ENCODE peak calls at places on chromosomes 16 and 17, in four cellular contexts. N is K562, P is GM23248, A is astrocyte. E is an unnamed sample. For H3K4me1, the result is how much of the 10 kb centered on the place peaks cover.

GRCh38 chr17:8163978-8164814 is 1.4 kb upstream of the VAMP2 start:
- DNase-seq in N (peak), P (peak), A (peak), E (no peak)

GRCh38 chr17:69300222-69300621 is 26.7 kb downstream of the ABCA5 start:
- DNase-seq in N (no peak), P (peak), A (no peak), E (no peak)

GRCh38 chr16:11258553-11259287 is 2.7 kb upstream of the SOCS1 start:
- DNase-seq in N (no peak), P (peak), A (no peak), E (no peak)

GRCh38 chr17:21463204-21463661 is 87.1 kb downstream of the KCNJ12 start:
- DNase-seq in N (peak), P (no peak), A (no peak), E (no peak)

GRCh38 chr17:33651631-33652030 is 358.5 kb upstream of the ASIC2 start:
- DNase-seq in N (peak), P (peak), A (no peak), E (no peak)

GRCh38 chr17:76142044-76143041 is 1.3 kb upstream of the FOXJ1 start:
- DNase-seq in N (no peak), P (no peak), A (no peak), E (no peak)

GRCh38 chr16:78566397-78567073 is 467.1 kb downstream of the WWOX start:
- DNase-seq in N (no peak), P (no peak), A (no peak), E (no peak)

GRCh38 chr17:49612721-49613120 is 37.0 kb downstream of the NXPH3 start:
- DNase-seq in N (no peak), P (no peak), A (no peak), E (no peak)

GRCh38 chr17:17305282-17305801 is 2.2 kb downstream of the NT5M start:
- DNase-seq in N (peak), P (no peak), A (no peak), E (no peak)

GRCh38 chr16:84618428-84619102 is 687 bp upstream of the COTL1 start:
- DNase-seq in N (peak), P (peak), A (peak), E (peak)

GRCh38 chr17:75927286-75927922 is 13.4 kb downstream of the FBF1 start:
- DNase-seq in N (peak), P (peak), A (no peak), E (no peak)

GRCh38 chr17:47660064-47660492 is 10.4 kb downstream of the KPNB1 start:
- DNase-seq in N (no peak), P (peak), A (no peak), E (no peak)

GRCh38 chr17:5249615-5250014 is 15.0 kb upstream of the SCIMP start:
- DNase-seq in N (peak), P (peak), A (peak), E (peak)

GRCh38 chr16:23729503-23730424 is 16.7 kb upstream of the ERN2 start:
- DNase-seq in N (peak), P (peak), A (peak), E (no peak)

GRCh38 chr16:53098526-53099317 is 43.9 kb downstream of the CHD9 start:
- DNase-seq in N (peak), P (peak), A (peak), E (no peak)

GRCh38 chr17:38871247-38871991 is 1.6 kb downstream of the LASP1 start:
- DNase-seq in N (peak), P (peak), A (peak), E (no peak)

GRCh38 chr17:47802341-47803022 is 19.1 kb downstream of the OSBPL7 start:
- DNase-seq in N (peak), P (peak), A (peak), E (no peak)

GRCh38 chr17:14794961-14795360 is 470.2 kb downstream of the PMP22 start:
- DNase-seq in N (no peak), P (no peak), A (no peak), E (no peak)

GRCh38 chr16:67917852-67918236 is 13.8 kb downstream of the CTRL start:
- DNase-seq in N (peak), P (peak), A (peak), E (peak)

GRCh38 chr16:85321856-85322271 is 209.6 kb upstream of the CIBAR2 start:
- DNase-seq in N (peak), P (peak), A (peak), E (no peak)

GRCh38 chr17:49031965-49032928 is 35.1 kb downstream of the IGF2BP1 start:
- DNase-seq in N (peak), P (peak), A (peak), E (peak)

GRCh38 chr17:57405486-57406072 is 149.3 kb downstream of the MSI2 start:
- DNase-seq in N (no peak), P (no peak), A (no peak), E (no peak)

GRCh38 chr17:57404807-57405485 is 148.6 kb downstream of the MSI2 start:
- DNase-seq in N (no peak), P (no peak), A (no peak), E (no peak)

GRCh38 chr17:57403241-57403640 is 146.9 kb downstream of the MSI2 start:
- DNase-seq in N (no peak), P (no peak), A (no peak), E (no peak)

GRCh38 chr17:57402691-57403090 is 146.4 kb downstream of the MSI2 start:
- DNase-seq in N (no peak), P (no peak), A (no peak), E (no peak)

DNA sequence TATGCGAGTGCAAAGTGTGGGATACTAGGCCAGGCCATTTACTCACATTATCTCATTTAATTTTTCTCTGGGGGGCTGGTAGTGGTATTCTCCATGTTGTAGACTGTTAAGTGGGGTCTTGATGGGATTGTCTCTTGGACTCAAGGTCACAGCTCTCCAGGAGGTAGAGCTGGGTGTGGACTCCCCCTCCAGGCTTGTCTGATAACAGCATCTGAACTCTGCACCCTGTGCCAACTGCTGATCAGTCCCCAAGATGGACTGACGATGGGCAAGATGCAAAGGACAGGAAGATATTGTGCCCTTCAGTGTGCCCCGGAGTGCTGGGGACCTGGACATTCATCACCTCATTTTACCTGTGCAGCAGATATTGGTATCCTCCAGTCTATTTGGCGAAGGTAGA is 147.8 kb downstream of the MSI2 start:
- DNase-seq in N (peak), P (no peak), A (no peak), E (no peak)
- H3K4me1 ChIP-seq in N (under half), P (under half), A (under half), E (under half)

DNA sequence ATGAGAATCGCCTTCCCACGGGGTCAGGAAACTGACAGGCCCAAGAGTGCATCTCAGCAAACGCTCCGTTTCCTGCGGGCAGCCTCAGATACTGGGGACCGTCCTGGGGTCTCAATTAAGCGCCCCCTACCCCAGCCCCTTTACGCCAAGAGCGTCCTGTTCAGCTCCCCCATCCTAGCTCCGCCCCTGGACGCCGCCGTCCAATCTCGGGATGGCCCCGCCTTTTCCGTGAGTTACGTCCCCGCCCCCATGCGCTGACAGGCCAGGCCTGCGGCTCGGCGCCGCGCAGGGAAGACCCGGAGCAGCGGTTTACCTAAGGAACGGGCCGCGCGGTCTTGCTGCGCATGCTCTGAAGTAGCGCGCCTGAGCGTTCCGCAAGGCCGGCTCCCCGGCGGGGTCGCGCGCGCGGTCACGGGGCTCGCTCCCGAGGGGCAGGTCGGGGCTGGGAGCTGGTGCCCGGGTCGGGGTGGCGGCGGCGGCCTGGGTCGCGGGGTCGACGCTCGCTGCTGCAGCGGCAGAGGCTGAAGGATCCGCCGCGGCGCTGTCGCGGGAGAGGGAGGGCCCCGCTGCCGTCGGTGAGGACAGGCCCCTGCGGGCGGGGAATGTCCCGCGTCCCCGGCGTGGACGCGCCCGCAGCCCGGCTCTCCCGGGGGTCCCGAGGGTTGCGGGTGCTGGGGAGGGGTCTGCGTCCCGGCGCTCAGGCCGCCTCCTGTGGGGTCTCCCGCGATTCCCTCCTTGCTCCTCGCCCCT is at the start of gene FLYWCH1:
- DNase-seq in N (peak), P (peak), A (peak), E (peak)
- TF ChIP-seq EZH2 in N (no peak), P (no peak), A (no peak), E (no peak)

GRCh38 chr17:72176516-72176851 is 55.7 kb downstream of the SOX9 start:
- DNase-seq in N (no peak), P (no peak), A (no peak), E (no peak)

GRCh38 chr17:72175787-72176515 is 55.1 kb downstream of the SOX9 start:
- DNase-seq in N (no peak), P (peak), A (peak), E (no peak)

GRCh38 chr17:72175263-72175662 is 54.4 kb downstream of the SOX9 start:
- DNase-seq in N (no peak), P (no peak), A (no peak), E (no peak)

GRCh38 chr17:72176902-72177660 is 56.3 kb downstream of the SOX9 start:
- DNase-seq in N (no peak), P (peak), A (peak), E (no peak)

DNA sequence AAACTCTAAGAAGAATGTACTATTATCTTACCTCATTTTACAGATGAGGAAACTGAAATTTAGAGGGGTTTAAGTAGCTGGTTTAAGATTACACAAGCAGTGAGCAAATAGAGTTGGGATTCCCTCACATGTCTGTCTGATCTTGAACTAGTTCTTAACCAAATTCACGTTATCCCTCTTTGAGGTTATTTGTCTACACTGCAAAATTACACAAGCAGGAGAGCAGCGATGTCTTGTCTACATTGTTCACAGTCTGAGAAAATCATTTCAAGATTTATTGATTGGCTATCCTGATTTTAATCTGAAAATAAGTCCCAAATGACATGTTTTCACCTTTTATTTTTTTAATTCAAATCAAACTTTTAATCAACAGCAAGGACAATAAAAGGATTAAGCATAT is 56.9 kb downstream of the SOX9 start:
- DNase-seq in N (no peak), P (no peak), A (no peak), E (no peak)
- H3K4me1 ChIP-seq in N (under half), P (under half), A (under half), E (under half)

GRCh38 chr17:45022655-45023339 is 28.6 kb downstream of the DCAKD start:
- DNase-seq in N (no peak), P (no peak), A (no peak), E (no peak)

GRCh38 chr17:45022288-45022648 is 29.2 kb downstream of the DCAKD start:
- DNase-seq in N (no peak), P (no peak), A (no peak), E (no peak)

GRCh38 chr17:45020354-45021138 is 30.9 kb downstream of the DCAKD start:
- DNase-seq in N (no peak), P (no peak), A (no peak), E (no peak)

GRCh38 chr17:45019177-45019711 is 32.2 kb downstream of the DCAKD start:
- DNase-seq in N (peak), P (peak), A (no peak), E (no peak)

DNA sequence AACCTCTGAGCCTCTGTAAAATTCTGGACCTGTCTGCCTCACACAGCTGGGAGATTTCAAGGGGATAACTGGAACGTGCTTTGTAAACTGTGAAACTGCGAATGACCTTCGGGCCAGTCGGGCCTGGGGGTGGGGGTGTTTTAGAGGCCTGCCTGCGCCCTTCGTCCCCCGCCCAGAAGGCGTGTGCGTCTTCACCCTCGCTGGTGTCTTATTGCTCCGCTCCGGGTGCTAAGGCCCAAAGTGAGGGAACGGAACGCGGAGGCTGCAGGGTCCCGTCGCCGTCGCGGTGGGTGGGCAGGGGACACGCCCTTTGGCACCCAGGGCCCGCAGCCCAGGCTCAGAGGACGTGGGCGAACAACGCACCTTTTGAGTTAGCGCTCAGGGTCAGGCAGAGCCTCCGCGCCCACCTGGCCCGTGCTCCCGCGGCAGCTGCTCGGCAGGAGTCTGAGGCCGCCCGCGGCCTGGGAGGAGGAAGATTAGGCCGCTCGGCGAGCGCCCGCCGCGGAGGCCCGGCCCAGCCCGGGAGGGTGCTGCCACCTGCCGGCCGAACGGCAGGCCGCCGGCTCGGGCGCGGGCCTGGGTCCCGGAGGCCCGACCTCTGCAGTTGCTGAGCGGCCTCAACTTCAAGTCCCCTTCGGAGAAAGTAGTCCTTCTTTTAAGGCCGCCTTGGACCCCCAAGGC is 29.7 kb downstream of the DCAKD start:
- DNase-seq in N (peak), P (peak), A (no peak), E (no peak)
- TF ChIP-seq EZH2 in N (no peak), P (no peak), A (no peak), E (no peak)

DNA sequence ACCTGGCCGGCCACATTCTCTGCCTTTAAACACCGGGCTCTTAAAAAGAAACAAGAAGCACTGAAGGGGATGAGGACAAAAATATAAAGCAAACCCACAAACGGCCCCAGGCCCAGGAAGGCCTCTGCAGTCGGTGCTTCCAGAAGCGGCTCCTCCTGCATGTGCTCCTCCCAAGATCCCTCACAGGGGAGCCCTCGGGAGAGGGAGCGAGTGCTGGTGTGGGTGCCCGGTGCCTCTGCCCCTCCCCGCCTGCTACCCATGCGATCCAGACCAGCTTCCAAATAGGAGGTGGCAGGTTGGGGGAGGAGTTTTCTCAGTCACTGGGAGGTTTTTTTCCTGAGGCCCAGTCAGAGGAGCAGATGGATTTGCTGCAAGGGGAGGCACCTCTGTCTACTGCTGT is 15.8 kb downstream of the KDM8 start:
- DNase-seq in N (no peak), P (no peak), A (no peak), E (no peak)
- H3K4me1 ChIP-seq in N (under half), P (under half), A (under half), E (under half)

GRCh38 chr16:88434746-88435145 is 18.3 kb upstream of the ZFPM1 start:
- DNase-seq in N (no peak), P (no peak), A (no peak), E (no peak)

GRCh38 chr16:88437367-88437964 is 15.6 kb upstream of the ZFPM1 start:
- DNase-seq in N (peak), P (peak), A (no peak), E (no peak)

GRCh38 chr16:88434353-88434690 is 18.8 kb upstream of the ZFPM1 start:
- DNase-seq in N (no peak), P (no peak), A (no peak), E (no peak)

GRCh38 chr16:88436796-88437195 is 16.3 kb upstream of the ZFPM1 start:
- DNase-seq in N (no peak), P (no peak), A (no peak), E (no peak)

GRCh38 chr16:88435437-88436355 is 17.4 kb upstream of the ZFPM1 start:
- DNase-seq in N (no peak), P (no peak), A (no peak), E (no peak)
- TF ChIP-seq EZH2 in N (no peak), P (no peak), A (no peak), E (no peak)

GRCh38 chr16:49833796-49834195 is 22.1 kb downstream of the ZNF423 start:
- DNase-seq in N (no peak), P (no peak), A (no peak), E (no peak)
- H3K4me1 ChIP-seq in N (under half), P (under half), A (under half), E (under half)

DNA sequence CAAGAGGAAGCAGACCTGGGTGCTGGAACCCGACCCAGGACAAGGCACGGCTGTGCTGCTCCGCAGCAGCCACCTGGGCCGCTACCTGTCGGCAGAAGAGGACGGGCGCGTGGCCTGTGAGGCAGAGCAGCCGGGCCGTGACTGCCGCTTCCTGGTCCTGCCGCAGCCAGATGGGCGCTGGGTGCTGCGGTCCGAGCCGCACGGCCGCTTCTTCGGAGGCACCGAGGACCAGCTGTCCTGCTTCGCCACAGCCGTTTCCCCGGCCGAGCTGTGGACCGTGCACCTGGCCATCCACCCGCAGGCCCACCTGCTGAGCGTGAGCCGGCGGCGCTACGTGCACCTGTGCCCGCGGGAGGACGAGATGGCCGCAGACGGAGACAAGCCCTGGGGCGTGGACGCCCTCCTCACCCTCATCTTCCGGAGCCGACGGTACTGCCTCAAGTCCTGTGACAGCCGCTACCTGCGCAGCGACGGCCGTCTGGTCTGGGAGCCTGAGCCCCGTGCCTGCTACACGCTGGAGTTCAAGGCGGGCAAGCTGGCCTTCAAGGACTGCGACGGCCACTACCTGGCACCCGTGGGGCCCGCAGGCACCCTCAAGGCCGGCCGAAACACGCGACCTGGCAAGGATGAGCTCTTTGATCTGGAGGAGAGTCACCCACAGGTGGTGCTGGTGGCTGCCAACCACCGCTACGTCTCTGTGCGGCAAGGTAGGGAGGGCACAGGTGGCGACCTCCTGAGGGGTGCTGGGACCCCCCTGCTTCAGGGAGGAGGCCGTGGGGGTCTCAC is 667 bp downstream of the FSCN2 start:
- DNase-seq in N (no peak), P (no peak), A (no peak), E (no peak)
- TF ChIP-seq EZH2 in N (no peak), P (no peak), A (no peak), E (peak)

E was measured in keratinocyte.